ENCODE peak calls at places on chromosomes 7 and 10, in six cellular contexts. K is HT1080; H is ELF-1; V is SW 1271; P is CD8-positive, alpha-beta T cell; A is stimulated activated CD4-positive, alpha-beta T cell treated with anti-CD3 and anti-CD28 coated beads, Interleukin-15, amount 100 ng/mL, for 1 hour. Z is an unnamed sample.

GRCh38 chr10:133359554-133359971 is 1.7 kb upstream of the FUOM start:
- DNase-seq in V (no peak), A (no peak), K (no peak), H (no peak), P (no peak), Z (no peak)

GRCh38 chr10:15245530-15245929 is 77.0 kb upstream of the NMT2 start:
- DNase-seq in K (peak), V (peak), A (no peak), P (peak), H (peak), Z (no peak)

GRCh38 chr7:36021917-36022550 is 131.0 kb upstream of the EEPD1 start:
- DNase-seq in K (no peak), V (no peak), P (no peak), H (no peak), A (no peak), Z (no peak)

GRCh38 chr7:96901822-96902412 is 103.4 kb upstream of the DLX6 start:
- DNase-seq in V (no peak), P (no peak), K (peak), A (no peak), H (no peak), Z (no peak)

GRCh38 chr7:4026941-4027340 is 655.2 kb upstream of the FOXK1 start:
- DNase-seq in V (no peak), K (no peak), A (no peak), H (no peak), P (no peak), Z (no peak)

GRCh38 chr10:33211123-33211878 is 123.2 kb downstream of the NRP1 start:
- DNase-seq in P (peak), A (no peak), H (no peak), K (no peak), V (no peak), Z (no peak)

GRCh38 chr10:114753126-114753525 is 68.5 kb upstream of the FHIP2A start:
- DNase-seq in K (peak), A (no peak), H (no peak), V (no peak), P (no peak), Z (no peak)

GRCh38 chr10:114694735-114695134 is 36.7 kb upstream of the ABLIM1 start:
- DNase-seq in P (peak), A (peak), H (peak), K (no peak), V (no peak), Z (peak)

GRCh38 chr7:129376778-129377700 is 57.2 kb upstream of the STRIP2 start:
- DNase-seq in P (no peak), A (no peak), K (peak), V (no peak), H (no peak), Z (no peak)

GRCh38 chr10:70558871-70559810 is 43.4 kb downstream of the PRF1 start:
- DNase-seq in A (peak), K (peak), V (no peak), P (peak), H (peak), Z (peak)

GRCh38 chr7:129188892-129189660 is 643 bp downstream of the SMO start:
- DNase-seq in V (no peak), H (peak), P (no peak), A (no peak), K (no peak), Z (no peak)

GRCh38 chr7:128383781-128384180 is 22.3 kb upstream of the PRRT4 start:
- DNase-seq in V (no peak), P (no peak), A (no peak), H (peak), K (no peak), Z (no peak)

GRCh38 chr10:77710759-77711682 is 73.4 kb upstream of the KCNMA1 start:
- DNase-seq in K (peak), H (peak), P (peak), V (peak), A (peak), Z (peak)